ENCODE peak calls at places on chromosomes 13 and 19, in ten cellular contexts. R is upper lobe of right lung; O is tibial nerve; P is SJSA1; B is CD4-positive, alpha-beta memory T cell; J is bronchial epithelial cell; D is IMR-90; S is heart right ventricle; I is adrenal gland; E is neuronal stem cell. T is an unnamed sample.

GRCh38 chr19:42436006-42436405 is 6.7 kb downstream of the CXCL17 start:
- DNase-seq in R (no peak), O (peak; percentile 35), P (no peak), B (no peak), J (no peak), D (no peak), S (no peak), I (no peak), E (no peak), T (no peak)

GRCh38 chr13:47216176-47216822 is 319.4 kb upstream of the HTR2A start:
- DNase-seq in R (no peak), O (no peak), P (no peak), B (no peak), J (peak; percentile 73), D (peak; percentile 57), S (no peak), I (no peak), E (no peak), T (no peak)

GRCh38 chr13:59776924-59777690 is 386.6 kb downstream of the DIAPH3 start:
- DNase-seq in R (no peak), O (no peak), P (peak; percentile 77), B (no peak), J (peak; percentile 92), D (peak; percentile 90), S (no peak), I (no peak), E (no peak), T (no peak)

GRCh38 chr19:480016-480855 is 16.1 kb upstream of the MADCAM1 start:
- DNase-seq in R (peak; percentile 90), O (peak; percentile 62), P (peak; percentile 52), B (no peak), J (no peak), D (no peak), S (peak; percentile 89), I (peak; percentile 81), E (peak; percentile 59), T (peak; percentile 93)

GRCh38 chr13:29143864-29144263 is 323.7 kb downstream of the MTUS2 start:
- DNase-seq in R (no peak), O (no peak), P (no peak), B (no peak), J (no peak), D (no peak), S (no peak), I (no peak), E (no peak), T (no peak)

GRCh38 chr13:61727714-61728275 is 312.1 kb upstream of the PCDH20 start:
- DNase-seq in R (no peak), O (no peak), P (no peak), B (no peak), J (peak; percentile 91), D (no peak), S (no peak), I (no peak), E (no peak), T (no peak)

GRCh38 chr13:77966671-77967070 is 48.0 kb upstream of the EDNRB start:
- DNase-seq in R (no peak), O (no peak), P (no peak), B (no peak), J (no peak), D (no peak), S (no peak), I (no peak), E (no peak), T (no peak)

GRCh38 chr13:105403065-105403464 is 1132.4 kb downstream of the EFNB2 start:
- DNase-seq in R (no peak), O (no peak), P (no peak), B (no peak), J (no peak), D (no peak), S (no peak), I (no peak), E (no peak), T (no peak)

GRCh38 chr19:50427318-50427925 is 5.3 kb upstream of the MYBPC2 start:
- DNase-seq in R (no peak), O (no peak), P (no peak), B (no peak), J (no peak), D (no peak), S (no peak), I (no peak), E (no peak), T (no peak)

GRCh38 chr19:50430888-50431342 is 1.8 kb upstream of the MYBPC2 start:
- DNase-seq in R (no peak), O (no peak), P (no peak), B (no peak), J (no peak), D (no peak), S (no peak), I (no peak), E (no peak), T (no peak)

GRCh38 chr19:50428768-50429463 is 3.8 kb upstream of the MYBPC2 start:
- DNase-seq in R (no peak), O (no peak), P (no peak), B (no peak), J (no peak), D (no peak), S (no peak), I (no peak), E (no peak), T (no peak)

GRCh38 chr19:50425581-50425980 is 6.8 kb downstream of the SPIB start:
- DNase-seq in R (no peak), O (no peak), P (no peak), B (no peak), J (no peak), D (no peak), S (no peak), I (no peak), E (no peak), T (no peak)

DNA sequence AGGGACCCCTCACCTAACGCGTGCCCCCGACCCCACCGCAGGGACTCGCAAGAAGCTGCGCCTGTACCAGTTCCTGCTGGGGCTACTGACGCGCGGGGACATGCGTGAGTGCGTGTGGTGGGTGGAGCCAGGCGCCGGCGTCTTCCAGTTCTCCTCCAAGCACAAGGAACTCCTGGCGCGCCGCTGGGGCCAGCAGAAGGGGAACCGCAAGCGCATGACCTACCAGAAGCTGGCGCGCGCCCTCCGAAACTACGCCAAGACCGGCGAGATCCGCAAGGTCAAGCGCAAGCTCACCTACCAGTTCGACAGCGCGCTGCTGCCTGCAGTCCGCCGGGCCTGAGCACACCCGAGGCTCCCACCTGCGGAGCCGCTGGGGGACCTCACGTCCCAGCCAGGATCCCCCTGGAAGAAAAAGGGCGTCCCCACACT is 4.7 kb upstream of the MYBPC2 start:
- DNase-seq in R (peak; percentile 97), O (peak; percentile 62), P (no peak), B (no peak), J (peak; percentile 30), D (peak; percentile 69), S (peak; percentile 80), I (peak; percentile 87), E (no peak), T (peak; percentile 87)
- H3K4me3 ChIP-seq in R (peak overlapping the region; percentile 34), O (peak overlapping the region; percentile 16), P (no peak overlapping the region), B (no peak overlapping the region), J (peak overlapping the region; percentile 29), D (no peak overlapping the region), S (no peak overlapping the region), I (no peak overlapping the region), E (no peak overlapping the region), T (peak overlapping the region; percentile 28)

DNA sequence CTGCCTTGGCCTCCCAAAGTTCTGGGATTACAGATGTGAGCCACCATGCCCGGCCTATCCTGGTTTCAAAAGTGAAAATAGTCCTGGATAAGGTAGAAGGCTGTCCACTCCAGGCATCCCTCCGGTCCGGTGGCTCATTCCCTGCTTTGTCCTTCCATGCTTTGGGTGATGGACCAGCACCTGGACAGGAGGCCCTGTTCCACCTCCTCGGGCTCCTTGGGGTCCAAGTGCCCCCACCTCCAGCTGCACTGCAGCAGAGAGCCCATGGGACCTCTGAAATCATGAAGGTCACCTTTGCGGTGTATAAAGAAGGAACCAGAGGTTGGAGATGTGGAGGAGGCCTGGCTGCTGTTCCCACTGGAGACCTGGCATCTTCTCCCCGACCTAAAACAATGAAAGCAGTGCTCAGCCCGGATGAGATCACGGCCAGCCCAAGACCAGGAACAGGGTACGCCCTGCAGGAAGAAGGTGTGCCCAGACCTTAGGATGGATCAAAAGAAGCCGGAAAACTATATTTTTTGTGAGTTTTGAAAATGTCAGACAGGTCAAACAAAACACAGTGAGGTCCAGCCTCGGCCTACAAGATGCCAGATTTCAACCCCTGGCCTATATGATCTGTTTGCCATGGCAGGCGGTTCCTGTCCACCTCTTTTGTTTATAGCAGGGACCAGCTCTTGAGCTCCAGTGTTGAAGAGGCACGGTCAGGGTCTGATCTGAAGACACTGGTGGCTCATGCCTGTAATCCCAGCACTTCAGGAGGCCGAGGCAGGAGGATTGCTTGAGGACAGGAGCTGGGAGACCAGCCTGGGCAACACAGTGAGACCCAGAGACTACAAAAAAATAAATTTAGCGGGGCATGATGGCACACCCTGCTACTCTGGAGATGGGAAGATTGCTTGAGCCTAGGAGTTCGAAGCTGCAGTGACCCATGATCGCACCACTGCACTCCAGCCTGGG is 5.8 kb downstream of the LSR start:
- DNase-seq in R (peak; percentile 44), O (no peak), P (no peak), B (no peak), J (no peak), D (no peak), S (no peak), I (peak; percentile 39), E (no peak), T (no peak)
- H3K36me3 ChIP-seq in R (peaks cover 6% of the 10 kb centered on the region), O (no peaks in the 10 kb centered on the region), P (no peaks in the 10 kb centered on the region), B (peaks cover 19% of the 10 kb centered on the region), J (peaks cover 34% of the 10 kb centered on the region), D (no peaks in the 10 kb centered on the region), S (no peaks in the 10 kb centered on the region), I (no peaks in the 10 kb centered on the region), E (peaks cover 37% of the 10 kb centered on the region), T (peaks cover 26% of the 10 kb centered on the region)

DNA sequence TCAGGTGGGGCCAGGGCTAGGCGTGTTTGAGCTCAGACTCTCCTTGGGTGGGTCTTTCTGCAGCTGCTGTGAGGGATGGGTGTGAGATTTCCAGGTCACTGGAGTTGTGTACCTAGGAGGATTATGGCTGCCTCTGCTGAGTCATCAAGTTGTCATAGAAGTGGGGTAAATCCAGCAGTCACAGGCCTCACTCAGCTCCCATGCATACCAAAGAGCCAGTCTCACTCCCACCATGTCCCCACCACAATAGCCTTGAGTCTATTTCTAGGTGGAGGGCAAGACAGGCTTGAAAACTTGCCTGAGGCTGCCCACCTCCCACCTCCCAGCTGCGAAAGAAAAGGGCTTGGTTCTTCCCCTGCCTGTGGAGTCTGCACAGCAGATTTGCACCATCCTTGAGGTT is 194.0 kb upstream of the PCDH17 start:
- DNase-seq in R (no peak), O (no peak), P (no peak), B (peak; percentile 28), J (no peak), D (no peak), S (no peak), I (no peak), E (no peak), T (no peak)
- H3K27me3 ChIP-seq in R (no peaks in the 10 kb centered on the region), O (no peaks in the 10 kb centered on the region), P (no peaks in the 10 kb centered on the region), B (no peaks in the 10 kb centered on the region), J (no peaks in the 10 kb centered on the region), D (no peaks in the 10 kb centered on the region), S (no peaks in the 10 kb centered on the region), I (no peaks in the 10 kb centered on the region), E (no peaks in the 10 kb centered on the region), T (no peaks in the 10 kb centered on the region)

GRCh38 chr13:23740002-23740401 is 149.2 kb downstream of the MIPEP start:
- DNase-seq in R (no peak), O (no peak), P (no peak), B (no peak), J (no peak), D (no peak), S (no peak), I (no peak), E (no peak), T (no peak)

GRCh38 chr13:23744315-23744714 is 144.9 kb downstream of the MIPEP start:
- DNase-seq in R (no peak), O (no peak), P (no peak), B (no peak), J (peak; percentile 90), D (no peak), S (no peak), I (no peak), E (no peak), T (no peak)

GRCh38 chr13:23743717-23744116 is 145.5 kb downstream of the MIPEP start:
- DNase-seq in R (no peak), O (no peak), P (no peak), B (no peak), J (peak; percentile 38), D (no peak), S (no peak), I (no peak), E (no peak), T (no peak)

GRCh38 chr13:23741879-23742510 is 147.2 kb downstream of the MIPEP start:
- DNase-seq in R (no peak), O (no peak), P (no peak), B (no peak), J (no peak), D (no peak), S (no peak), I (no peak), E (peak; percentile 23), T (peak; percentile 51)

DNA sequence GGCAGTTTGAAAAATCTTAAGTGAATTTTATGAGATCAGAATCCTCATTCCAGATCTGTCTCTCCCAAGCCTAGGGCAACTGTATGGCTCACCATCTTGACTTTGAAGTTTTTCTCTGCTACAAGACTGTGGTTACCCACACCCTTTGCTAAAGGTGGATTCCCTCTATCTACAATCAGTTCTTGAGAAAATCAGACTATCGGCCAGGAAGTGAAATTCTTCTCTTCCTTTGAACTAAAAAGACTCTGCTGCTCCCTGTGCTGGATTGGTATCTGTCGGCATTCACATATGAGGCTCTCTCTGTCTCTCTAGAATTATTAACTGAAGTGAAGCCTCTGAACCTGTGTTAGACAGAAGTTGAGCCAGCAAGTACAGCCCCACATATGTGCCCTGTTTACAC is 145.9 kb downstream of the MIPEP start:
- DNase-seq in R (no peak), O (no peak), P (no peak), B (peak; percentile 45), J (peak; percentile 70), D (no peak), S (no peak), I (no peak), E (no peak), T (no peak)
- H3K4me3 ChIP-seq in R (no peak overlapping the region), O (no peak overlapping the region), P (no peak overlapping the region), B (no peak overlapping the region), J (no peak overlapping the region), D (no peak overlapping the region), S (no peak overlapping the region), I (no peak overlapping the region), E (no peak overlapping the region), T (no peak overlapping the region)

T was measured in H7.